ENCODE peak calls at places on chromosome 14, in eight cellular contexts. Y is NCI-H2227 treated with DMSO at 0.1 percent for 48 hours; I is stimulated activated CD4-positive, alpha-beta T cell treated with anti-CD3 and anti-CD28 coated beads, Interleukin-4, amount 100 ng/mL, for 24 hours; Z is posterior cingulate gyrus; B is GM04503; W is NCI-H1930; H is endothelial cell; E is iris pigment epithelial cell. J is an unnamed sample.
A peak's percentile ranks its signal among the peaks of the same experiment; 100 is the strongest.

GRCh38 chr14:71563754-71564153 is 368.5 kb upstream of the RGS6 start:
- DNase-seq in Y (no peak), I (no peak), Z (no peak), B (no peak), W (no peak), H (no peak), E (no peak), J (no peak)

GRCh38 chr14:49134940-49135339 is 451.2 kb downstream of the RPS29 start:
- DNase-seq in Y (no peak), I (no peak), Z (no peak), B (no peak), W (no peak), H (no peak), E (no peak), J (no peak)

GRCh38 chr14:72409047-72409446 is 476.8 kb downstream of the RGS6 start:
- DNase-seq in Y (no peak), I (no peak), Z (no peak), B (no peak), W (no peak), H (no peak), E (no peak), J (no peak)

GRCh38 chr14:71354801-71355200 is 447.5 kb downstream of the PCNX1 start:
- DNase-seq in Y (no peak), I (no peak), Z (no peak), B (no peak), W (no peak), H (no peak), E (peak; percentile 35), J (no peak)

GRCh38 chr14:50823051-50823762 is 7.8 kb downstream of the NIN start:
- DNase-seq in Y (no peak), I (no peak), Z (no peak), B (no peak), W (peak; percentile 39), H (no peak), E (no peak), J (no peak)

GRCh38 chr14:104504172-104504735 is 75.3 kb upstream of the C14orf180 start:
- DNase-seq in Y (no peak), I (no peak), Z (no peak), B (no peak), W (no peak), H (no peak), E (no peak), J (no peak)

GRCh38 chr14:20400965-20401593 is 12.2 kb downstream of the TEP1 start:
- DNase-seq in Y (no peak), I (peak; percentile 39), Z (no peak), B (no peak), W (no peak), H (no peak), E (peak; percentile 7), J (no peak)

GRCh38 chr14:91038439-91038838 is 22.0 kb downstream of the RPS6KA5 start:
- DNase-seq in Y (no peak), I (no peak), Z (no peak), B (no peak), W (no peak), H (no peak), E (no peak), J (no peak)

GRCh38 chr14:40855343-40855742 is 751.3 kb upstream of the LRFN5 start:
- DNase-seq in Y (no peak), I (no peak), Z (no peak), B (no peak), W (no peak), H (no peak), E (no peak), J (no peak)

GRCh38 chr14:85273952-85274351 is 256.0 kb upstream of the FLRT2 start:
- DNase-seq in Y (no peak), I (no peak), Z (no peak), B (no peak), W (no peak), H (no peak), E (no peak), J (no peak)

GRCh38 chr14:58639842-58640484 is 2.2 kb downstream of the DACT1 start:
- DNase-seq in Y (peak; percentile 70), I (no peak), Z (no peak), B (peak; percentile 74), W (peak; percentile 56), H (peak; percentile 40), E (peak; percentile 89), J (peak; percentile 69)

GRCh38 chr14:23376477-23377200 is at the start of gene CMTM5:
- DNase-seq in Y (no peak), I (no peak), Z (peak; percentile 87), B (no peak), W (no peak), H (no peak), E (no peak), J (no peak)

GRCh38 chr14:25049127-25049558 is 804 bp downstream of the STXBP6 start:
- DNase-seq in Y (no peak), I (no peak), Z (no peak), B (no peak), W (no peak), H (no peak), E (peak; percentile 5), J (no peak)

GRCh38 chr14:101862177-101862576 is 100.7 kb downstream of the PPP2R5C start:
- DNase-seq in Y (no peak), I (no peak), Z (no peak), B (no peak), W (no peak), H (no peak), E (peak; percentile 35), J (no peak)

GRCh38 chr14:22850944-22851790 is 14.8 kb downstream of the MMP14 start:
- DNase-seq in Y (no peak), I (no peak), Z (peak; percentile 63), B (peak; percentile 93), W (no peak), H (peak; percentile 48), E (peak; percentile 98), J (no peak)

GRCh38 chr14:72607386-72608125 is 286.3 kb downstream of the DPF3 start:
- DNase-seq in Y (no peak), I (no peak), Z (no peak), B (no peak), W (no peak), H (no peak), E (peak; percentile 47), J (no peak)

GRCh38 chr14:24296341-24297157 is 3.0 kb downstream of the DHRS1 start:
- DNase-seq in Y (peak; percentile 29), I (peak; percentile 83), Z (peak; percentile 53), B (peak; percentile 62), W (peak; percentile 29), H (peak; percentile 64), E (peak; percentile 94), J (no peak)

GRCh38 chr14:30656190-30656632 is 34.1 kb downstream of the SCFD1 start:
- DNase-seq in Y (peak; percentile 29), I (peak; percentile 18), Z (no peak), B (peak; percentile 17), W (no peak), H (peak; percentile 54), E (peak; percentile 45), J (no peak)

GRCh38 chr14:75993567-75994041 is 8.0 kb downstream of the IFT43 start:
- DNase-seq in Y (no peak), I (no peak), Z (no peak), B (no peak), W (no peak), H (no peak), E (no peak), J (no peak)

GRCh38 chr14:100297320-100298300 is 8.6 kb downstream of the SLC25A29 start:
- DNase-seq in Y (no peak), I (no peak), Z (peak; percentile 71), B (peak; percentile 30), W (no peak), H (no peak), E (peak; percentile 89), J (no peak)

GRCh38 chr14:94126800-94127199 is 2.6 kb downstream of the IFI27L2 start:
- DNase-seq in Y (no peak), I (no peak), Z (no peak), B (no peak), W (no peak), H (no peak), E (no peak), J (no peak)

GRCh38 chr14:77339407-77339806 is 18.6 kb downstream of the GSTZ1 start:
- DNase-seq in Y (no peak), I (no peak), Z (no peak), B (peak; percentile 22), W (no peak), H (no peak), E (peak; percentile 72), J (no peak)

GRCh38 chr14:101876539-101876938 is 87.8 kb upstream of the DYNC1H1 start:
- DNase-seq in Y (no peak), I (peak; percentile 81), Z (no peak), B (peak; percentile 27), W (no peak), H (no peak), E (peak; percentile 44), J (no peak)

GRCh38 chr14:94329857-94330256 is 6.7 kb upstream of the SERPINA6 start:
- DNase-seq in Y (no peak), I (no peak), Z (no peak), B (no peak), W (no peak), H (no peak), E (no peak), J (no peak)

GRCh38 chr14:49962616-49963015 is 69.7 kb downstream of the ARF6 start:
- DNase-seq in Y (no peak), I (peak; percentile 68), Z (peak; percentile 36), B (no peak), W (no peak), H (no peak), E (no peak), J (no peak)

GRCh38 chr14:101435546-101435945 is 125.7 kb upstream of the DIO3 start:
- DNase-seq in Y (no peak), I (no peak), Z (no peak), B (no peak), W (no peak), H (no peak), E (no peak), J (no peak)

GRCh38 chr14:99792551-99793212 is 531 bp upstream of the EML1 start:
- DNase-seq in Y (no peak), I (no peak), Z (no peak), B (no peak), W (no peak), H (peak; percentile 16), E (peak; percentile 25), J (no peak)

GRCh38 chr14:93993382-93993781 is 3.7 kb upstream of the CCDC197 start:
- DNase-seq in Y (no peak), I (no peak), Z (no peak), B (no peak), W (no peak), H (no peak), E (no peak), J (no peak)

GRCh38 chr14:105601360-105602242 is 75.2 kb downstream of the TMEM121 start:
- DNase-seq in Y (no peak), I (no peak), Z (no peak), B (no peak), W (no peak), H (no peak), E (no peak), J (no peak)

GRCh38 chr14:93543766-93544165 is 113.0 kb downstream of the UNC79 start:
- DNase-seq in Y (no peak), I (no peak), Z (no peak), B (no peak), W (no peak), H (no peak), E (peak; percentile 20), J (no peak)

GRCh38 chr14:100107236-100107635 is 42.0 kb downstream of the EVL start:
- DNase-seq in Y (no peak), I (no peak), Z (no peak), B (no peak), W (no peak), H (no peak), E (no peak), J (no peak)

J was measured in NCI-H187 treated with DMSO at 0.1 percent for 48 hours.